ENCODE peak calls at places on chromosomes 3 and 15, in four cellular contexts. S is stimulated activated CD8-positive, alpha-beta memory T cell treated with anti-CD3 and anti-CD28 coated beads, Interleukin-15, amount 100 ng/mL, for 24 hours; H is C1 segment of cervical spinal cord; Y is stimulated activated CD4-positive, alpha-beta T cell treated with anti-CD3 and anti-CD28 coated beads, Interleukin-2, amount 100 ng/mL, for 24 hours. E is an unnamed sample.
A peak's percentile ranks its signal among the peaks of the same experiment; 100 is the strongest.

GRCh38 chr3:41148901-41149300 is 50.4 kb upstream of the CTNNB1 start:
- DNase-seq in S (no peak), H (no peak), Y (no peak), E (no peak)

GRCh38 chr3:99023590-99024192 is 122.2 kb upstream of the DCBLD2 start:
- DNase-seq in S (no peak), H (no peak), Y (no peak), E (no peak)

GRCh38 chr3:66819993-66820501 is 178.1 kb upstream of the KBTBD8 start:
- DNase-seq in S (no peak), H (no peak), Y (no peak), E (no peak)

GRCh38 chr3:71905426-71905825 is 120.5 kb upstream of the PROK2 start:
- DNase-seq in S (no peak), H (no peak), Y (no peak), E (no peak)

GRCh38 chr15:89888214-89888804 is 5.5 kb downstream of the AP3S2 start:
- DNase-seq in S (no peak), H (no peak), Y (no peak), E (no peak)

GRCh38 chr3:117486709-117487394 is 777.3 kb downstream of the TUSC7 start:
- DNase-seq in S (no peak), H (no peak), Y (no peak), E (no peak)

GRCh38 chr15:48411971-48412591 is 80.9 kb downstream of the DUT start:
- DNase-seq in S (no peak), H (no peak), Y (no peak), E (no peak)

GRCh38 chr3:132726341-132726823 is 4.2 kb upstream of the NPHP3 start:
- DNase-seq in S (no peak), H (no peak), Y (no peak), E (no peak)

GRCh38 chr15:56837281-56837680 is 81.2 kb upstream of the TCF12 start:
- DNase-seq in S (no peak), H (no peak), Y (no peak), E (no peak)

GRCh38 chr3:150054635-150055034 is 83.9 kb upstream of the PFN2 start:
- DNase-seq in S (no peak), H (no peak), Y (no peak), E (no peak)

GRCh38 chr15:91271565-91272153 is 171.6 kb downstream of the SV2B start:
- DNase-seq in S (peak; percentile 16), H (peak; percentile 21), Y (peak; percentile 56), E (peak; percentile 28)

GRCh38 chr3:138093721-138094120 is 21.7 kb downstream of the DZIP1L start:
- DNase-seq in S (no peak), H (no peak), Y (no peak), E (no peak)

GRCh38 chr3:18307529-18307928 is 117.6 kb downstream of the SATB1 start:
- DNase-seq in S (no peak), H (no peak), Y (no peak), E (no peak)

GRCh38 chr15:51181905-51182304 is 87.2 kb upstream of the TNFAIP8L3 start:
- DNase-seq in S (no peak), H (no peak), Y (no peak), E (no peak)

GRCh38 chr3:32399030-32399620 is 7.5 kb downstream of the CMTM7 start:
- DNase-seq in S (no peak), H (no peak), Y (no peak), E (no peak)

GRCh38 chr15:88834211-88834812 is 31.1 kb downstream of the ACAN start:
- DNase-seq in S (peak; percentile 3), H (no peak), Y (peak; percentile 24), E (no peak)

GRCh38 chr15:101675015-101675414 is 22.8 kb upstream of the TM2D3 start:
- DNase-seq in S (no peak), H (no peak), Y (no peak), E (no peak)

GRCh38 chr3:133268772-133269171 is 131.1 kb upstream of the BFSP2 start:
- DNase-seq in S (no peak), H (no peak), Y (no peak), E (no peak)

GRCh38 chr3:45874677-45875346 is 11.5 kb upstream of the CCR9 start:
- DNase-seq in S (no peak), H (no peak), Y (no peak), E (no peak)

GRCh38 chr15:77747175-77748077 is 114.7 kb upstream of the LINGO1 start:
- DNase-seq in S (no peak), H (no peak), Y (no peak), E (no peak)

GRCh38 chr3:38039899-38040261 is 872 bp downstream of the DLEC1 start:
- DNase-seq in S (no peak), H (no peak), Y (peak; percentile 30), E (peak; percentile 28)

GRCh38 chr3:153257673-153258351 is 95.8 kb downstream of the RAP2B start:
- DNase-seq in S (no peak), H (no peak), Y (no peak), E (no peak)

GRCh38 chr3:112774293-112774926 is 72.3 kb downstream of the CD200R1L start:
- DNase-seq in S (no peak), H (no peak), Y (no peak), E (no peak)

GRCh38 chr3:45568848-45569247 is 25.7 kb upstream of the LIMD1 start:
- DNase-seq in S (no peak), H (no peak), Y (no peak), E (no peak)

GRCh38 chr15:41832875-41833274 is 5.0 kb downstream of the JMJD7 start:
- DNase-seq in S (no peak), H (no peak), Y (no peak), E (no peak)

GRCh38 chr15:49809894-49810594 is 189.2 kb downstream of the DTWD1 start:
- DNase-seq in S (no peak), H (no peak), Y (no peak), E (no peak)

GRCh38 chr3:100525753-100526612 is 33.6 kb downstream of the TMEM45A start:
- DNase-seq in S (no peak), H (no peak), Y (no peak), E (no peak)

GRCh38 chr15:96703087-96703486 is 372.6 kb downstream of the NR2F2 start:
- DNase-seq in S (no peak), H (no peak), Y (no peak), E (no peak)

GRCh38 chr3:50600141-50600753 is 11.3 kb downstream of the CISH start:
- DNase-seq in S (no peak), H (no peak), Y (no peak), E (no peak)